ENCODE peak calls at places on chromosomes 16 and 17, in five cellular contexts. Y is mesendoderm, P is frontal cortex, S is hypothalamus, F is GM10248. H is an unnamed sample.

GRCh38 chr17:60354223-60354622 is 37.7 kb downstream of the USP32 start:
- DNase-seq in Y (no peak), P (no peak), S (no peak), F (no peak), H (no peak)

GRCh38 chr17:34613064-34614019 is 34.0 kb downstream of the TMEM132E start:
- DNase-seq in Y (peak), P (peak), S (no peak), F (no peak), H (no peak)

GRCh38 chr17:1713160-1713877 is 3.1 kb upstream of the TLCD2 start:
- DNase-seq in Y (no peak), P (no peak), S (no peak), F (no peak), H (no peak)

GRCh38 chr16:24984101-24984500 is 31.1 kb downstream of the ARHGAP17 start:
- DNase-seq in Y (no peak), P (no peak), S (no peak), F (no peak), H (no peak)

GRCh38 chr16:54031107-54031760 is 255.4 kb downstream of the IRX3 start:
- DNase-seq in Y (no peak), P (no peak), S (no peak), F (no peak), H (no peak)

GRCh38 chr17:72192409-72193192 is 71.8 kb downstream of the SOX9 start:
- DNase-seq in Y (peak), P (no peak), S (no peak), F (no peak), H (no peak)

GRCh38 chr16:53913920-53914319 is 210.0 kb downstream of the FTO start:
- DNase-seq in Y (no peak), P (no peak), S (no peak), F (no peak), H (peak)

GRCh38 chr17:57902800-57903759 is 52.1 kb downstream of the CUEDC1 start:
- DNase-seq in Y (no peak), P (peak), S (peak), F (peak), H (peak)

GRCh38 chr16:50103764-50104163 is 38.0 kb downstream of the HEATR3 start:
- DNase-seq in Y (no peak), P (no peak), S (no peak), F (no peak), H (no peak)

H was measured in midbrain.